ENCODE peak calls at places on chromosomes 7 and 10, in six cellular contexts. N is MM.1S, W is cardiac fibroblast, Q is foreskin fibroblast, T is AG09309, V is mucosa of descending colon. U is an unnamed sample.

GRCh38 chr10:23081891-23082290 is 13.5 kb upstream of the MSRB2 start:
- DNase-seq in Q (no peak), V (no peak), W (peak; percentile 34), N (peak; percentile 17), T (no peak), U (no peak)

GRCh38 chr7:13898957-13899670 is 90.4 kb downstream of the ETV1 start:
- DNase-seq in T (no peak), Q (no peak), N (no peak), W (no peak), V (no peak), U (no peak)

GRCh38 chr10:48589266-48589665 is 15.6 kb downstream of the ARHGAP22 start:
- DNase-seq in N (no peak), T (peak; percentile 68), V (no peak), W (peak; percentile 84), Q (peak; percentile 97), U (peak; percentile 35)

GRCh38 chr10:118409295-118409694 is 67.2 kb upstream of the FAM204A start:
- DNase-seq in W (no peak), Q (no peak), T (no peak), V (no peak), N (no peak), U (no peak)

GRCh38 chr7:143374556-143374955 is 6.6 kb upstream of the ZYX start:
- DNase-seq in N (no peak), Q (no peak), V (no peak), T (no peak), W (no peak), U (no peak)

GRCh38 chr10:133166828-133167692 is 7.0 kb downstream of the KNDC1 start:
- DNase-seq in V (no peak), W (no peak), T (no peak), Q (no peak), N (no peak), U (no peak)

GRCh38 chr7:81256991-81257390 is 338.1 kb upstream of the SEMA3C start:
- DNase-seq in Q (no peak), W (peak; percentile 57), V (no peak), N (no peak), T (no peak), U (no peak)

GRCh38 chr10:112949875-112950507 is at the start of gene TCF7L2:
- DNase-seq in Q (peak; percentile 95), T (peak; percentile 81), N (peak; percentile 47), V (peak; percentile 94), W (peak; percentile 98), U (peak; percentile 93)

GRCh38 chr7:66142996-66143395 is 28.3 kb downstream of the CRCP start:
- DNase-seq in Q (no peak), N (no peak), W (no peak), T (no peak), V (no peak), U (no peak)

GRCh38 chr10:67602268-67602950 is 93.6 kb downstream of the CTNNA3 start:
- DNase-seq in V (no peak), W (peak; percentile 90), N (no peak), Q (peak; percentile 49), T (peak; percentile 21), U (peak; percentile 57)

GRCh38 chr7:73746378-73746777 is 7.8 kb upstream of the ABHD11 start:
- DNase-seq in W (no peak), T (no peak), V (no peak), N (no peak), Q (no peak), U (no peak)

GRCh38 chr10:75335983-75336382 is 65.6 kb downstream of the ZNF503 start:
- DNase-seq in T (no peak), V (no peak), Q (no peak), W (no peak), N (peak; percentile 28), U (no peak)

GRCh38 chr7:123367508-123368122 is 166.8 kb downstream of the IQUB start:
- DNase-seq in V (no peak), W (peak; percentile 73), T (no peak), Q (no peak), N (peak; percentile 77), U (peak; percentile 5)

GRCh38 chr10:110502851-110503301 is 5.2 kb downstream of the DUSP5 start:
- DNase-seq in T (peak; percentile 76), Q (no peak), V (no peak), N (peak; percentile 73), W (peak; percentile 92), U (peak; percentile 88)

GRCh38 chr7:45223728-45224630 is 66.4 kb downstream of the RAMP3 start:
- DNase-seq in Q (no peak), V (no peak), T (no peak), N (no peak), W (no peak), U (no peak)

GRCh38 chr7:30770936-30771858 is at the start of gene MINDY4:
- DNase-seq in W (peak; percentile 89), Q (peak; percentile 86), T (no peak), N (peak; percentile 71), V (peak; percentile 88), U (peak; percentile 27)

GRCh38 chr7:7435978-7436377 is 99.7 kb downstream of the COL28A1 start:
- DNase-seq in N (no peak), T (no peak), V (no peak), Q (no peak), W (no peak), U (no peak)

GRCh38 chr7:7434379-7434778 is 101.3 kb downstream of the COL28A1 start:
- DNase-seq in T (no peak), V (no peak), N (no peak), Q (no peak), W (no peak), U (no peak)

GRCh38 chr7:7433736-7434260 is 101.9 kb downstream of the COL28A1 start:
- DNase-seq in N (no peak), V (no peak), Q (no peak), W (no peak), T (no peak), U (no peak)

GRCh38 chr7:7428806-7429205 is 106.9 kb downstream of the COL28A1 start:
- DNase-seq in T (peak; percentile 87), N (no peak), V (no peak), Q (peak; percentile 93), W (peak; percentile 20), U (no peak)

GRCh38 chr7:7432979-7433378 is 102.7 kb downstream of the COL28A1 start:
- DNase-seq in W (no peak), T (no peak), Q (no peak), V (no peak), N (no peak), U (no peak)
- H3K4me3 ChIP-seq in W (no peak overlapping the region), T (no peak overlapping the region), Q (no peak overlapping the region), V (no peak overlapping the region), N (no peak overlapping the region), U (no peak overlapping the region)

DNA sequence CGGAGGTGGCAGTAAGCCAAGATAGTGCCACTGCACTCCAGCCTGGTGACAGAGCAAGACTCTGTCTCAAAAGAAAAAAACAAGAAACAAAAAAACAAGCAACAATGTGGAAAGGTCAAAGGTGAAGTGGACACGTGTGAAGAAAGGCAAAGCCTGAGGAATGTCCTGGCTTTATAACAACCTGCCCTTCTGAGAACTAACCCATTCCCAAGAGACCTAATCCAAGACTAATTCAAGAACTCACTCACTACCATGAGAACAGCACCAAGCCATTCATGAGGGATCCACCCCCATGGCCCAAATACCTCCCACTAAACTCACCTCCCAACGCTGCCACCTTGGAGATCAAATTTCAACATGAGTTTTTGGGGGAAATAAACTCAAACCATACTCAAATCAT is 47.5 kb upstream of the KIF5B start:
- DNase-seq in T (no peak), Q (no peak), N (no peak), V (no peak), W (peak; percentile 12), U (no peak)
- TF ChIP-seq CTCF in T (no peak), Q (no peak), N (no peak), V (no peak), W (no peak), U (no peak)

GRCh38 chr10:117138838-117139580 is 939 bp upstream of the VAX1 start:
- DNase-seq in V (no peak), W (no peak), Q (no peak), N (no peak), T (no peak), U (no peak)

GRCh38 chr10:117139581-117140524 is 1.8 kb upstream of the VAX1 start:
- DNase-seq in Q (no peak), W (no peak), V (no peak), N (no peak), T (no peak), U (no peak)

GRCh38 chr10:117137031-117137910 is 799 bp downstream of the VAX1 start:
- DNase-seq in W (peak; percentile 26), V (no peak), T (no peak), Q (peak; percentile 20), N (no peak), U (no peak)

GRCh38 chr10:117136391-117136975 is 1.6 kb downstream of the VAX1 start:
- DNase-seq in T (no peak), Q (no peak), V (no peak), W (no peak), N (no peak), U (no peak)

GRCh38 chr10:117137911-117138642 is at the start of gene VAX1:
- DNase-seq in T (no peak), N (no peak), Q (no peak), V (no peak), W (no peak), U (no peak)
- H3K4me3 ChIP-seq in T (peak within 1 kb of the TSS; percentile 24), N (no peak within 1 kb of the TSS), Q (no peak within 1 kb of the TSS), V (no peak within 1 kb of the TSS), W (peak within 1 kb of the TSS; percentile 35), U (peak within 1 kb of the TSS; percentile 31)

DNA sequence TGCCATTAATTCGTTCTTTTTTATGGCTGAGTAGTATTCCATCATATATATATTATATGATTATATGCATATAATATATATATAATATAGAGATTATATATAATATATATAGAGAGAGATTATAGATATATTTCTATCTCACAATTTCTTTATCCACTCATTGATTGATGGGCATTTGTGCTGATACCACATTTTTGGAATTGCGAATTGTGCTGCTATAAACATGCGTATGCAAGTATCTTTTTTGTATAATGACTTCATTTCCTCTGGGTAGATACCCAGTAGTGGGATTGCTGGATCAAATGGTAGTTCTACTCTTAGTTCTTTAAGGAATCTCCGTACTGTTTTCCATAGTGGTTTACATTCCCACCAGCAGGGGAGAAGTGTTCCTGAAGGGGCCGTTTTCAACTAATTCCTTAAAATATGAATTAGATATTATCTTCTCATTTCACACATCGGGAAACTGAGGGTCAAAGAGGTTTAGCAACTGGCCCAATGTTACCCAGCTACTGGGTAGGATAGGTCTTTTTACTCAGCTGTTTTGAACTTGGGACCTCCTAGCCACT is 16.5 kb downstream of the NFE2L3 start:
- DNase-seq in V (no peak), T (no peak), W (no peak), Q (no peak), N (no peak), U (no peak)
- TF ChIP-seq CTCF in V (no peak), T (no peak), W (no peak), Q (no peak), N (no peak), U (peak; percentile 17)

DNA sequence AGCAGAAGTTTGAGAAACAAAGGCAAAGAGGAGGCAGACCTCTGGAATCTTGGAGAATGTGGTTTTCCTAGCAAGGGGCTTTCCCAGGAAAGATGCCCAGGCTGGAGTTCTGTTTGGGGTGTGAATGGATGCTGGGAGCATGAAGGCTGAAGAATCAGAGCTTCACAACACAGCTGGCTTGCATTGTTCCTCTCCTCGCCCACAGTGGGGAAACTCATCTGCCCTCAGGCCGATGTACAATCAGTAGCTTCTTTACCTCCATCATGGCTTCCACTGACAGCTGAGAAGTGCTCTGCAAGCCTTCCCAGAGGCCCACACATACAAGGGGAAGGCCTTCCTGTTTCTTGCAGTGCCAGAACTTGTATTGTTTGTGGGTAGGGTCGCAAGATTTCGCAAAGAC is 90.8 kb upstream of the HECTD2 start:
- DNase-seq in W (no peak), T (no peak), Q (no peak), V (no peak), N (no peak), U (no peak)
- H3K4me3 ChIP-seq in W (no peak overlapping the region), T (no peak overlapping the region), Q (no peak overlapping the region), V (no peak overlapping the region), N (no peak overlapping the region), U (no peak overlapping the region)

GRCh38 chr7:116290740-116291139 is 80.4 kb downstream of the TES start:
- DNase-seq in V (no peak), Q (no peak), N (no peak), W (peak; percentile 31), T (no peak), U (no peak)
- TF ChIP-seq CTCF in V (no peak), Q (no peak), N (no peak), W (no peak), T (peak; percentile 25), U (no peak)

U was measured in astrocyte of the cerebellum.